ENCODE peak calls at places on chromosome X, in eight cellular contexts. Z is H9, E is pancreas, Q is GM20000, G is glutamatergic neuron, J is B cell, F is HCT116, W is PC-9. K is an unnamed sample.
A peak's percentile ranks its signal among the peaks of the same experiment; 100 is the strongest.

GRCh38 chrX:57265126-57265525 is 21.4 kb upstream of the FAAH2 start:
- DNase-seq in Z (no peak), E (no peak), Q (no peak), G (no peak), J (no peak), F (no peak), W (no peak), K (no peak)

GRCh38 chrX:105191878-105192277 is 28.6 kb downstream of the TEX13A start:
- DNase-seq in Z (peak; percentile 55), E (no peak), Q (no peak), G (peak; percentile 52), J (no peak), F (no peak), W (peak; percentile 15), K (peak; percentile 50)

GRCh38 chrX:47078129-47079043 is at the start of gene RGN:
- DNase-seq in Z (peak; percentile 47), E (peak; percentile 54), Q (no peak), G (peak; percentile 30), J (no peak), F (no peak), W (no peak), K (no peak)

GRCh38 chrX:369563-370101 is 17.1 kb downstream of the PPP2R3B start:
- DNase-seq in Z (no peak), E (no peak), Q (no peak), G (no peak), J (no peak), F (no peak), W (no peak), K (no peak)

GRCh38 chrX:10064736-10065135 is 92.0 kb upstream of the CLCN4 start:
- DNase-seq in Z (no peak), E (peak; percentile 10), Q (no peak), G (no peak), J (no peak), F (no peak), W (no peak), K (no peak)

GRCh38 chrX:43557792-43558191 is 98.3 kb upstream of the MAOA start:
- DNase-seq in Z (peak; percentile 45), E (peak; percentile 37), Q (peak; percentile 35), G (peak; percentile 61), J (peak; percentile 76), F (peak; percentile 54), W (peak; percentile 6), K (peak; percentile 67)

GRCh38 chrX:318739-319578 is at the start of gene GTPBP6:
- DNase-seq in Z (peak; percentile 100), E (peak; percentile 100), Q (peak; percentile 97), G (peak; percentile 98), J (peak; percentile 98), F (peak; percentile 95), W (peak; percentile 97), K (peak; percentile 99)

GRCh38 chrX:27555514-27555913 is 34.6 kb upstream of the DCAF8L2 start:
- DNase-seq in Z (no peak), E (no peak), Q (peak; percentile 1), G (no peak), J (no peak), F (no peak), W (no peak), K (peak; percentile 47)

GRCh38 chrX:48966796-48967579 is 4.7 kb downstream of the KCND1 start:
- DNase-seq in Z (no peak), E (no peak), Q (no peak), G (no peak), J (no peak), F (no peak), W (no peak), K (no peak)

GRCh38 chrX:46258356-46258755 is 286.9 kb downstream of the ZNF674 start:
- DNase-seq in Z (no peak), E (no peak), Q (no peak), G (no peak), J (no peak), F (no peak), W (no peak), K (no peak)

DNA sequence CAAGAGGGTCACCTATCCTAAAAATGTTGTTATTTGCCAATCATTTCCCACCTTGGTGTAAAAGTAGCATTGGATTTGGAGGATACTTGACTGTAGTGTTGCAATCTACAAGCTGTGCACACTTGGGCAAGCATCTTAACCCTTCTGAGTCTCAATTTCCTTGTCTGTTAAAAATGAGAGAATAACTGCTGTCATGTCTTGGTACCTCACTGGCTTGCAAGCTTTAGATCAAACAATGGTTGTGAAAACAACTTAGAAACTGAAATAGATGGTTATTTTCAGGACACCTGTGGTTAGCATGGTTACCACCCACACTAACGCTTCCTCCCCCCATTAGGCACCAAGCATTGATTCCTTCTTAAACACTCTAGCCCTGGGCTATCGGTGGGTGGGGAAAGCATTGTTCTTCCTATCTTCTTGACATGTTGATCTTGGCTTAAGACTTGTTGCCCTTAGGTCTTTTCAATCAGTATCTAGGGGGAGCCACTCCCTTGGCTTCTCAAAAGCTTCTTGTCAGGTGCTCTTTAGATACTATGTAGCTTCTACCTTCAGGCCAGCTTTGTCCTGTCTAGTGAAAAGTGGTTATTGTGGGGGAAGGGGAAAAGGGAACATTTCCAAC is 10.6 kb upstream of the AMOT start:
- DNase-seq in Z (peak; percentile 44), E (no peak), Q (peak; percentile 63), G (no peak), J (peak; percentile 8), F (no peak), W (peak; percentile 73), K (peak; percentile 55)
- TF ChIP-seq CTCF in Z (no peak), E (no peak), Q (no peak), G (no peak), J (no peak), F (no peak), W (no peak), K (no peak)

GRCh38 chrX:131262738-131263679 is 26.1 kb downstream of the IGSF1 start:
- DNase-seq in Z (peak; percentile 69), E (peak; percentile 38), Q (no peak), G (peak; percentile 36), J (no peak), F (peak; percentile 16), W (peak; percentile 45), K (peak; percentile 52)
- TF ChIP-seq CTCF in Z (peak; percentile 91), E (peak; percentile 12), Q (no peak), G (no peak), J (no peak), F (peak; percentile 63), W (peak; percentile 79), K (peak; percentile 45)

DNA sequence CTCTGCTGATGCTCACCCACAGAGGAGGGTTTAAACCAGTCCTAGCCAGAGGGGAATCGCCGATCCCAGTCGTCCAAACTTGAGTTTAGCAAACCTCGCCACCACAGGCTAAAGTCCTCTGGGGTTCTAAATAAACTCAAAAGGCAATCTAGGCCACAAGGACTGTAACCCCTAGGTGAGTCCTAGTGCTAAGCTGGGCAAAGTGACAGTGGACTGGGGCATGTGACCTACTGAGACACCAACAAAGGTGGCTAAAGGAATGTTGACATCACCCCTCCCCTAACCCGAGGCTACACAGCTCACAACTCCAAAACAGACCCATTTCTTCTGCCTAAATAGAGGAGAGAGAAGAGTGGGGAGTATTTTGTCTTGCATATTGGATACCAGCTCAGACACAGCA is 142.8 kb upstream of the PRDX4 start:
- DNase-seq in Z (no peak), E (no peak), Q (no peak), G (no peak), J (no peak), F (no peak), W (no peak), K (no peak)
- TF ChIP-seq CTCF in Z (no peak), E (no peak), Q (no peak), G (no peak), J (no peak), F (no peak), W (no peak), K (no peak)

GRCh38 chrX:93422693-93423092 is 250.7 kb downstream of the NAP1L3 start:
- DNase-seq in Z (peak; percentile 54), E (no peak), Q (peak; percentile 3), G (no peak), J (peak; percentile 3), F (no peak), W (no peak), K (peak; percentile 68)
- TF ChIP-seq CTCF in Z (peak; percentile 83), E (peak; percentile 44), Q (no peak), G (peak; percentile 72), J (no peak), F (peak; percentile 21), W (peak; percentile 63), K (peak; percentile 57)

GRCh38 chrX:139724626-139725025 is 16.7 kb upstream of the MCF2 start:
- DNase-seq in Z (no peak), E (no peak), Q (no peak), G (no peak), J (no peak), F (no peak), W (no peak), K (no peak)

GRCh38 chrX:139720136-139720535 is 12.2 kb upstream of the MCF2 start:
- DNase-seq in Z (peak; percentile 50), E (no peak), Q (no peak), G (no peak), J (no peak), F (no peak), W (peak; percentile 7), K (peak; percentile 5)

GRCh38 chrX:139720979-139721378 is 13.0 kb upstream of the MCF2 start:
- DNase-seq in Z (no peak), E (no peak), Q (no peak), G (no peak), J (no peak), F (no peak), W (no peak), K (no peak)

DNA sequence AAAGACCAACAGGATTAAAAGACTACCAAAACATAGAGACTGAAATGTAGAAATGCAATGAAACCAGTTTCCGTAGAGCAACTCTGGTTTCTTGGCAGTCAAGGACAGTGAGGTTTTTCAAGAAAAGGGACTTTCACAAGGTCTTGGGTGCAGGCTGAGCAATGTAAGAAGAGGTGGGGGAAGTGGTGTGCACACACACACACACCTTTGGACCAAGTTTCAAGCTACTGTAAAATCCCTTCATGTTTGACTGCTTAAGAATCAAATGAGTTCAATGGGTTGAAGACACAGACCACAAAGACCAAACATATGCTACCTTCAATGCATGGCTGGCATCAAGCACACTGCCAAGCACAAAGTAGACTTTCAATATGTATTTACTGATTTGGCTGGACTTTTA is 17.8 kb upstream of the MCF2 start:
- DNase-seq in Z (no peak), E (no peak), Q (peak; percentile 2), G (no peak), J (no peak), F (no peak), W (no peak), K (no peak)
- TF ChIP-seq CTCF in Z (no peak), E (no peak), Q (no peak), G (no peak), J (no peak), F (no peak), W (no peak), K (no peak)

GRCh38 chrX:31293409-31293808 is 221.6 kb upstream of the FTHL17 start:
- DNase-seq in Z (no peak), E (no peak), Q (peak; percentile 2), G (no peak), J (peak; percentile 39), F (no peak), W (no peak), K (peak; percentile 4)
- TF ChIP-seq CTCF in Z (peak; percentile 49), E (no peak), Q (peak; percentile 18), G (no peak), J (peak; percentile 50), F (no peak), W (no peak), K (peak; percentile 12)

K was measured in MCF 10A.